ENCODE peak calls at places on chromosomes 4 and X, in four cellular contexts. C is uterus, G is body of pancreas, I is heart left ventricle. Y is an unnamed sample. For H3K4me1, the result is how much of the 10 kb centered on the place peaks cover.

GRCh38 chr4:76523593-76523992 is 88.6 kb downstream of the SHROOM3 start:
- DNase-seq in C (no peak), G (no peak), I (peak), Y (no peak)

GRCh38 chr4:1187182-1187581 is 14.8 kb upstream of the SPON2 start:
- DNase-seq in I (no peak), G (no peak), C (peak), Y (no peak)

GRCh38 chrX:7120578-7121219 is 26.8 kb upstream of the STS start:
- DNase-seq in I (no peak), C (no peak), G (no peak), Y (no peak)

GRCh38 chrX:118948270-118948669 is 26.1 kb upstream of the LONRF3 start:
- DNase-seq in G (no peak), I (no peak), C (no peak), Y (no peak)

GRCh38 chr4:111066001-111066400 is 443.1 kb upstream of the PITX2 start:
- DNase-seq in I (no peak), C (no peak), G (no peak), Y (no peak)

GRCh38 chrX:152614786-152615185 is 22.9 kb upstream of the GABRQ start:
- DNase-seq in I (no peak), C (no peak), G (no peak), Y (no peak)

GRCh38 chr4:40306991-40307390 is 28.1 kb upstream of the CHRNA9 start:
- DNase-seq in I (no peak), G (no peak), C (no peak), Y (no peak)

GRCh38 chr4:188869581-188869980 is 730.3 kb downstream of the TRIML1 start:
- DNase-seq in I (no peak), G (no peak), C (no peak), Y (no peak)

DNA sequence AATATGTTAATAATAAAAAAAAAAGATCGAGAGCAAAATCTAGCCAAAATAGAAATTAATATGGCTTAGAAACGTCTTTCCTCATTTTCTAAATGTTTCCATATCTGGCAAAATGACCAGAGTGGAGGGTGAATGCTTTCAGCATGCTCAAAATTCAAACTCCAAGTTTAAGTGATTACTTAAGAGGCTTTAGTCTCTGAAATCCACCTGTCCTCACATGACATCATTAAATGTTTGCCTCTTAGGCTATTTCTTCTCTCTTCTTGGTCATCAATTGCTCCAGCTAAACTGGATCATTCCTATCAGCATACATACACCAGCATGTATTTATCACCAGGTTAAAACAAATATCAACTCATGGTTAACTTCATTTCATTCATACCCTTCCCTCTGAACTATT is 54.5 kb upstream of the ATXN3L start:
- DNase-seq in I (no peak), G (no peak), C (no peak), Y (no peak)
- H3K4me1 ChIP-seq in I (under half), G (under half), C (under half), Y (under half)

GRCh38 chr4:25816591-25817058 is 46.2 kb downstream of the SEL1L3 start:
- DNase-seq in C (no peak), I (no peak), G (no peak), Y (no peak)
- H3K4me1 ChIP-seq in C (under half), I (under half), G (under half), Y (under half)

DNA sequence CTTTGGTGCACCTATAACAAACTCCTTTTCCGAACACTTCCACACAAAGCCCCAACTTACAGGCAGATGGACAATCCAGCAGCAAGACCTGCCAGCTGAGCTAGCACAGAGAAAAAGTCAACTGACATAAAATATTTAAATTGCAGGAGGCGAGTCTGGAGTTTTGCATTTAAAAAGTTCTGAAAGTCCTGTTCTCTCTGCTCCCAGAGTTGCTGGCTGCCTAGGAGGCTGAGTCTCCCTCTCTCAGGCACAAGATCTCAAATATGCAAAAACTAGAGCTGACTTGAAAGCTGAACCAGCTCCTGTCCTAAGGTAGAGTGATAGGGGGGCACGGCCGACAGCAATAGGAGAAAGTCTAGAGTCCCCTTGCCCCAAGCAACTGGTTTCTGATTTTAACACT is 1.1 kb downstream of the LDB2 start:
- DNase-seq in I (no peak), C (no peak), G (no peak), Y (no peak)
- H3K4me1 ChIP-seq in I (under half), C (under half), G (under half), Y (under half)

GRCh38 chrX:65689377-65689776 is 21.9 kb downstream of the MSN start:
- DNase-seq in C (no peak), G (no peak), I (no peak), Y (no peak)

GRCh38 chrX:65688403-65688881 is 21.0 kb downstream of the MSN start:
- DNase-seq in C (no peak), G (no peak), I (no peak), Y (no peak)

GRCh38 chrX:65685112-65685511 is 17.7 kb downstream of the MSN start:
- DNase-seq in C (no peak), I (no peak), G (no peak), Y (no peak)

GRCh38 chrX:65686246-65686645 is 18.8 kb downstream of the MSN start:
- DNase-seq in G (no peak), I (no peak), C (no peak), Y (no peak)

GRCh38 chrX:65687367-65687766 is 19.9 kb downstream of the MSN start:
- DNase-seq in C (no peak), I (no peak), G (no peak), Y (no peak)
- H3K4me1 ChIP-seq in C (under half), I (half or more), G (under half), Y (under half)

DNA sequence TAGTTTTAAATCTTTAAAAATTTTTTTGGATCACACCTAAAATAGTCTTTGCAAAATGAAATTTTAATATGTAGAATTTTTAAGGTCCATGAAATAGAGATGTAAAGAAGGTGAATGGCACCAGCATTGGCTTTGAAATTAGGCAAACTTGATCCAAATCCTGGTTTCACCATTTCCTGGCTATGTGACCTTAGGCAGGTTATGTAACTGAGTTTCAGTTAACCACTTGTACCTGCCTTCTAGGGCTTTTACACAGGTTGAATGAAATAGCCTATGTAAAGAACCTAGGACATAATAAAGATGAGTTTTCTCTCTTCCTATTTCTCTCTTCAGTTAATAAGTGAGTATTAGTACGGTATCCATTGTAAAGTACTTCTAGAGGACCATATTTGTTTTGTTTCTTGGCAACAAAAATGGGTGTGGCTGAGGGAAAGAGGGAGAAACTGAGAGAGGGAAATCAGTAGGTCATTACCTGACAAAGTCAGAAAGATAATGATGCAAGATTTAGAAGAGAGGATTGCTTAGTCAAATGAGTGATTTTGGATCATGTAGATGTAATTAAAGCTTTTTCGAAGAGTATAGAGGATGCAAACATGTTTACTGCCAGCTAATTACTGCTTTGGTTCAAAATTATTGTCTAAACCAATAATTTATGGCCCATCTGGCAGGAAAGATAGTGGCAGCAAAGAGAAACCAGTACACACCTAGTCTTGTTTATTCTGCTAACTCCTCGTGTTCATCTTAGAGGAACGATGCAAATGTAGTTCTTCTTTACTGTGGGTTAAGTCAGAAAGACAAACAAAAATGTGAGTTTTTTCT is 81.9 kb downstream of the PDLIM5 start:
- DNase-seq in G (no peak), I (no peak), C (no peak), Y (no peak)
- H3K4me1 ChIP-seq in G (under half), I (half or more), C (under half), Y (under half)

DNA sequence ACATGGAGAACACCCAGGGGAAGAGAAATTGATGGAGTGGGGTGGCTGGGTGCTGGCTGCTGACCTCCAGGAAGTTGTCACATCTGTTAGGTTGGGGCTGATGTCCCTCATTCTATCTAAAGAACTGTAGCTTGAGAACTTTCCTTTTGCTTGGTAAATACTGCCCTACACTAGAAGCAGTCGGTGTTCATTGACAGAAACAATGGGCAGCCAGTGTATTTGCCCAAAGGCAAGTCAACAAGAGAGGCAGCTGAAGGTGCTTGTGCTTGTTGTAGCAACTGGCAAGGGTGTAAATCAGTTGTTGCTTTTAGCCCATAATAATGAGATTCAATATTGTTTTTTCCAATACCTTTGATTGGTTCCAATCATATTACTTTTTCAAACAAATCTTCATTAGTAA is 956 bp downstream of the TMEM154 start:
- DNase-seq in I (no peak), G (no peak), C (no peak), Y (no peak)
- H3K4me1 ChIP-seq in I (under half), G (under half), C (under half), Y (under half)

GRCh38 chr4:85569730-85570299 is 94.9 kb downstream of the ARHGAP24 start:
- DNase-seq in C (no peak), G (no peak), I (no peak), Y (no peak)
- H3K4me1 ChIP-seq in C (under half), G (under half), I (under half), Y (under half)

Y was measured in lung.